ENCODE peak calls at places on chromosomes 13 and 19, in five cellular contexts. X is heart left ventricle, M is left ventricle myocardium inferior, G is kidney, H is breast epithelium. Q is an unnamed sample.

GRCh38 chr19:32599736-32600157 is 18.8 kb downstream of the PDCD5 start:
- DNase-seq in G (no peak), H (no peak), X (no peak), M (no peak), Q (peak; percentile 71)

GRCh38 chr13:38582133-38582532 is 104.7 kb upstream of the FREM2 start:
- DNase-seq in H (no peak), M (no peak), G (no peak), X (no peak), Q (peak; percentile 82)

GRCh38 chr13:70255406-70255991 is 147.2 kb upstream of the KLHL1 start:
- DNase-seq in G (peak; percentile 64), X (no peak), H (no peak), M (no peak), Q (no peak)

GRCh38 chr13:22128413-22129198 is 457.7 kb downstream of the FGF9 start:
- DNase-seq in M (no peak), X (no peak), H (no peak), G (no peak), Q (no peak)

GRCh38 chr13:24540236-24541126 is 27.9 kb upstream of the PARP4 start:
- DNase-seq in H (no peak), G (no peak), X (no peak), M (no peak), Q (peak; percentile 10)

GRCh38 chr13:72507394-72508199 is 219.8 kb downstream of the MZT1 start:
- DNase-seq in G (no peak), M (no peak), H (no peak), X (no peak), Q (peak; percentile 24)

GRCh38 chr13:21109168-21109567 is 47.8 kb upstream of the LATS2 start:
- DNase-seq in G (no peak), M (no peak), H (no peak), X (no peak), Q (no peak)

GRCh38 chr13:103772576-103772975 is 706.4 kb upstream of the SLC10A2 start:
- DNase-seq in H (no peak), X (no peak), M (no peak), G (no peak), Q (peak; percentile 1)

GRCh38 chr19:2627319-2627829 is 75.1 kb downstream of the GNG7 start:
- DNase-seq in X (peak; percentile 56), H (peak; percentile 68), G (peak; percentile 95), M (peak; percentile 77), Q (peak; percentile 45)

GRCh38 chr13:24671367-24672117 is 8.7 kb upstream of the ATP12A start:
- DNase-seq in X (no peak), G (no peak), H (no peak), M (no peak), Q (peak; percentile 79)

GRCh38 chr19:33431986-33432385 is 58.5 kb downstream of the CEBPG start:
- DNase-seq in H (peak; percentile 24), X (no peak), G (peak; percentile 3), M (no peak), Q (no peak)

GRCh38 chr13:51397262-51397933 is 55.4 kb downstream of the INTS6 start:
- DNase-seq in H (no peak), X (no peak), M (no peak), G (no peak), Q (no peak)

GRCh38 chr19:54422136-54422535 is 6.9 kb downstream of the TTYH1 start:
- DNase-seq in H (no peak), X (no peak), G (peak; percentile 63), M (no peak), Q (no peak)

GRCh38 chr19:16326401-16327130 is 1.9 kb downstream of the KLF2 start:
- DNase-seq in G (peak; percentile 82), M (no peak), H (no peak), X (peak; percentile 42), Q (no peak)

GRCh38 chr13:27625839-27626238 is 4.1 kb downstream of the POLR1D start:
- DNase-seq in X (no peak), H (no peak), G (no peak), M (no peak), Q (no peak)

GRCh38 chr13:113297370-113297871 is 382 bp downstream of the LAMP1 start:
- DNase-seq in X (peak; percentile 31), H (no peak), M (no peak), G (peak; percentile 89), Q (no peak)

GRCh38 chr19:11050323-11051114 is 38.7 kb upstream of the LDLR start:
- DNase-seq in H (no peak), X (no peak), G (no peak), M (no peak), Q (no peak)

GRCh38 chr13:41268764-41269163 is 5.4 kb upstream of the MTRF1 start:
- DNase-seq in X (no peak), H (no peak), M (no peak), G (no peak), Q (peak; percentile 19)

GRCh38 chr13:86051134-86052103 is 252.2 kb upstream of the SLITRK6 start:
- DNase-seq in H (no peak), M (no peak), G (no peak), X (no peak), Q (no peak)

GRCh38 chr19:3690551-3691371 is 9.5 kb downstream of the PIP5K1C start:
- DNase-seq in G (no peak), M (no peak), X (no peak), H (no peak), Q (no peak)

GRCh38 chr13:73714522-73714921 is 419.7 kb downstream of the KLF12 start:
- DNase-seq in X (no peak), M (no peak), G (no peak), H (no peak), Q (no peak)

GRCh38 chr19:29535432-29535831 is 9.6 kb downstream of the VSTM2B start:
- DNase-seq in M (no peak), X (peak; percentile 13), G (no peak), H (no peak), Q (no peak)

GRCh38 chr19:18291590-18292459 is 10.4 kb upstream of the JUND start:
- DNase-seq in X (peak; percentile 93), G (peak; percentile 97), H (peak; percentile 80), M (peak; percentile 86), Q (peak; percentile 88)

GRCh38 chr19:55075366-55075998 is at the start of gene EPS8L1:
- DNase-seq in X (no peak), M (no peak), G (peak; percentile 96), H (peak; percentile 79), Q (no peak)

GRCh38 chr13:39385621-39386231 is 217.3 kb downstream of the LHFPL6 start:
- DNase-seq in H (no peak), G (no peak), X (no peak), M (no peak), Q (peak; percentile 93)

GRCh38 chr13:87553142-87553541 is 118.0 kb upstream of the SLITRK5 start:
- DNase-seq in G (no peak), X (no peak), M (no peak), H (no peak), Q (no peak)

GRCh38 chr19:47661571-47661970 is 51.7 kb upstream of the EHD2 start:
- DNase-seq in X (no peak), M (no peak), G (peak; percentile 23), H (no peak), Q (no peak)

GRCh38 chr13:111575276-111575675 is 254.8 kb downstream of the TEX29 start:
- DNase-seq in H (no peak), G (peak; percentile 31), M (no peak), X (no peak), Q (no peak)

GRCh38 chr13:99471231-99472202 is 29.8 kb upstream of the TM9SF2 start:
- DNase-seq in H (no peak), M (no peak), X (no peak), G (no peak), Q (peak; percentile 76)

GRCh38 chr19:49442354-49442753 is 1.0 kb upstream of the SLC17A7 start:
- DNase-seq in G (no peak), X (no peak), H (no peak), M (peak; percentile 45), Q (peak; percentile 81)

GRCh38 chr19:31337007-31337914 is 12.0 kb downstream of the TSHZ3 start:
- DNase-seq in H (no peak), G (no peak), M (no peak), X (no peak), Q (no peak)

GRCh38 chr19:31342926-31343325 is 6.3 kb downstream of the TSHZ3 start:
- DNase-seq in M (no peak), X (no peak), G (no peak), H (no peak), Q (no peak)

GRCh38 chr19:31338069-31338767 is 11.0 kb downstream of the TSHZ3 start:
- DNase-seq in H (no peak), X (peak; percentile 57), M (peak; percentile 58), G (no peak), Q (peak; percentile 63)

GRCh38 chr19:31340059-31341025 is 8.9 kb downstream of the TSHZ3 start:
- DNase-seq in G (no peak), H (no peak), X (no peak), M (no peak), Q (peak; percentile 88)

GRCh38 chr19:31339405-31339804 is 9.8 kb downstream of the TSHZ3 start:
- DNase-seq in H (no peak), M (no peak), X (no peak), G (no peak), Q (peak; percentile 51)
- H3K4me1 ChIP-seq in H (no peaks in the 10 kb centered on the region), M (peaks cover 28% of the 10 kb centered on the region), X (peaks cover 22% of the 10 kb centered on the region), G (no peaks in the 10 kb centered on the region), Q (peaks cover 50% of the 10 kb centered on the region)

GRCh38 chr19:51547397-51548212 is 16.1 kb upstream of the SIGLEC6 start:
- DNase-seq in M (no peak), X (no peak), G (no peak), H (no peak), Q (no peak)
- H3K4me1 ChIP-seq in M (no peaks in the 10 kb centered on the region), X (no peaks in the 10 kb centered on the region), G (no peaks in the 10 kb centered on the region), H (no peaks in the 10 kb centered on the region), Q (no peaks in the 10 kb centered on the region)

DNA sequence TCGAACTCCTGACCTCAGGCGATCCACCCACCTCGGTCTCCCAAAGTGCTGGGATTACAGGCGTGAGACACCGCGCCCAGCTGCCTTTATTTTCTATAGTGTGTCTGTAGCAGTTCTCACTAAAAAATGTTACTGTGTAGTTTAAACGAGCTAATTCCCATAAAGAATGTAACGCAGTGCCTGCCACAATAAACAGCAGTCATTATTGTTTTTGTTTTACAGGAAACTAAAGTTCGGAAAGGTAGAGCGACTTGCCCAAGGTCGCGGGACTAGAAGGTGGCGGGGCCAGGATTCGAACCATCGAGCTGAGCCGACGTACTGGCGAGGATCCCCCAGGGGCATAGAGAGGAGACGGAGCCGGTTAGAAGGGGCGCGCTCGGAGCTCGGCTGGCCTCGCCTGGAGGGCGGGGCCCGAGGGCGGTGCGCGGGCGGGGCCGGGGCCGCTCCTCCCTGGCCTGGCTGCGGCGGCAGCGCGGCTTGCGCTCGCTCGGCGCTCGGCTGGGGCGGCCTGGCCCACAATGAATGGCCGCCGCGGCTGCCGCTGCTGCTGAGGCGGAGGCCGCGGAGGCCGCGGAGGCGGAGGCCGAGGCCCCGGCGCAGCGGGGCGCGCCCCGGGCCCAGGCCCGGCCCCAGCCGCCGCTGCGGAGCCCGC is at the start of gene NACC1:
- DNase-seq in X (peak; percentile 91), M (peak; percentile 91), H (peak; percentile 88), G (peak; percentile 95), Q (peak; percentile 97)
- H3K4me1 ChIP-seq in X (peaks cover 39% of the 10 kb centered on the region), M (peaks cover 58% of the 10 kb centered on the region), H (peaks cover 22% of the 10 kb centered on the region), G (peaks cover 14% of the 10 kb centered on the region), Q (peaks cover 45% of the 10 kb centered on the region)

GRCh38 chr19:15300533-15301194 is 31.7 kb downstream of the BRD4 start:
- DNase-seq in X (no peak), M (no peak), H (no peak), G (no peak), Q (peak; percentile 53)

GRCh38 chr19:15304140-15304705 is 28.1 kb downstream of the BRD4 start:
- DNase-seq in X (peak; percentile 48), G (no peak), M (peak; percentile 40), H (no peak), Q (no peak)

GRCh38 chr19:15305582-15306334 is 26.6 kb downstream of the BRD4 start:
- DNase-seq in X (no peak), G (no peak), H (no peak), M (no peak), Q (no peak)

GRCh38 chr19:15299568-15300409 is 32.5 kb downstream of the BRD4 start:
- DNase-seq in H (no peak), X (no peak), G (no peak), M (no peak), Q (no peak)

GRCh38 chr19:15303105-15303780 is 29.1 kb downstream of the BRD4 start:
- DNase-seq in H (no peak), G (no peak), X (no peak), M (no peak), Q (no peak)
- H3K4me1 ChIP-seq in H (peaks cover 24% of the 10 kb centered on the region), G (peaks cover 25% of the 10 kb centered on the region), X (peaks cover 89% of the 10 kb centered on the region), M (peaks cover 97% of the 10 kb centered on the region), Q (peaks cover 47% of the 10 kb centered on the region)